ENCODE peak calls at places on chromosomes 7 and 10, in ten cellular contexts. One of them, this sample, is unnamed.

GRCh38 chr10:120732067-120732466 is 119.1 kb upstream of the WDR11 start:
- DNase-seq in NCI-H2029: no peak
- DNase-seq in NCI-H226: no peak
- DNase-seq in hepatic stellate cell: no peak
- DNase-seq in DMS53: peak
- DNase-seq in psoas muscle: no peak
- DNase-seq in coronary artery: no peak
- DNase-seq in GM23248: peak
- DNase-seq in AG09319: no peak
- DNase-seq in CD8-positive, alpha-beta memory T cell: no peak
- DNase-seq in this sample: no peak

GRCh38 chr7:88775838-88776237 is 16.3 kb downstream of the ZNF804B start:
- DNase-seq in DMS53: peak
- DNase-seq in hepatic stellate cell: no peak
- DNase-seq in CD8-positive, alpha-beta memory T cell: no peak
- DNase-seq in AG09319: no peak
- DNase-seq in NCI-H226: no peak
- DNase-seq in GM23248: no peak
- DNase-seq in coronary artery: no peak
- DNase-seq in psoas muscle: no peak
- DNase-seq in NCI-H2029: no peak
- DNase-seq in this sample: no peak

GRCh38 chr10:77392851-77393250 is 244.8 kb downstream of the KCNMA1 start:
- DNase-seq in CD8-positive, alpha-beta memory T cell: no peak
- DNase-seq in NCI-H2029: peak
- DNase-seq in psoas muscle: no peak
- DNase-seq in AG09319: peak
- DNase-seq in DMS53: peak
- DNase-seq in coronary artery: no peak
- DNase-seq in GM23248: peak
- DNase-seq in NCI-H226: peak
- DNase-seq in hepatic stellate cell: peak
- DNase-seq in this sample: no peak

GRCh38 chr7:82445226-82445625 is 1.6 kb upstream of the CACNA2D1 start:
- DNase-seq in GM23248: no peak
- DNase-seq in hepatic stellate cell: no peak
- DNase-seq in CD8-positive, alpha-beta memory T cell: no peak
- DNase-seq in coronary artery: no peak
- DNase-seq in NCI-H226: no peak
- DNase-seq in psoas muscle: no peak
- DNase-seq in NCI-H2029: no peak
- DNase-seq in DMS53: no peak
- DNase-seq in AG09319: no peak
- DNase-seq in this sample: no peak

GRCh38 chr7:20783716-20784310 is 2.9 kb downstream of the SP8 start:
- DNase-seq in CD8-positive, alpha-beta memory T cell: no peak
- DNase-seq in AG09319: no peak
- DNase-seq in psoas muscle: no peak
- DNase-seq in DMS53: peak
- DNase-seq in coronary artery: no peak
- DNase-seq in hepatic stellate cell: no peak
- DNase-seq in NCI-H2029: no peak
- DNase-seq in GM23248: peak
- DNase-seq in NCI-H226: no peak
- DNase-seq in this sample: no peak

GRCh38 chr10:102919237-102919959 is 1.3 kb downstream of the CNNM2 start:
- DNase-seq in CD8-positive, alpha-beta memory T cell: no peak
- DNase-seq in psoas muscle: no peak
- DNase-seq in AG09319: no peak
- DNase-seq in hepatic stellate cell: no peak
- DNase-seq in DMS53: peak
- DNase-seq in GM23248: peak
- DNase-seq in coronary artery: peak
- DNase-seq in NCI-H226: no peak
- DNase-seq in NCI-H2029: no peak
- DNase-seq in this sample: no peak

GRCh38 chr10:119687192-119688032 is 36.2 kb downstream of the BAG3 start:
- DNase-seq in AG09319: no peak
- DNase-seq in DMS53: no peak
- DNase-seq in coronary artery: no peak
- DNase-seq in NCI-H2029: no peak
- DNase-seq in psoas muscle: no peak
- DNase-seq in NCI-H226: no peak
- DNase-seq in GM23248: no peak
- DNase-seq in CD8-positive, alpha-beta memory T cell: no peak
- DNase-seq in hepatic stellate cell: no peak
- DNase-seq in this sample: no peak

GRCh38 chr7:29619848-29620247 is 56.2 kb downstream of the PRR15 start:
- DNase-seq in psoas muscle: no peak
- DNase-seq in DMS53: no peak
- DNase-seq in AG09319: no peak
- DNase-seq in coronary artery: no peak
- DNase-seq in CD8-positive, alpha-beta memory T cell: no peak
- DNase-seq in NCI-H226: no peak
- DNase-seq in NCI-H2029: no peak
- DNase-seq in GM23248: no peak
- DNase-seq in hepatic stellate cell: no peak
- DNase-seq in this sample: no peak

GRCh38 chr10:80199828-80200227 is 5.5 kb downstream of the ANXA11 start:
- DNase-seq in DMS53: peak
- DNase-seq in GM23248: peak
- DNase-seq in coronary artery: peak
- DNase-seq in psoas muscle: no peak
- DNase-seq in NCI-H226: no peak
- DNase-seq in AG09319: peak
- DNase-seq in CD8-positive, alpha-beta memory T cell: no peak
- DNase-seq in NCI-H2029: no peak
- DNase-seq in hepatic stellate cell: peak
- DNase-seq in this sample: no peak

GRCh38 chr7:1314021-1314907 is 81.6 kb downstream of the UNCX start:
- DNase-seq in coronary artery: no peak
- DNase-seq in NCI-H2029: no peak
- DNase-seq in CD8-positive, alpha-beta memory T cell: no peak
- DNase-seq in GM23248: no peak
- DNase-seq in hepatic stellate cell: no peak
- DNase-seq in DMS53: no peak
- DNase-seq in NCI-H226: no peak
- DNase-seq in psoas muscle: peak
- DNase-seq in AG09319: no peak
- DNase-seq in this sample: no peak

GRCh38 chr7:30466266-30466665 is 12.3 kb downstream of the NOD1 start:
- DNase-seq in NCI-H2029: no peak
- DNase-seq in coronary artery: no peak
- DNase-seq in DMS53: no peak
- DNase-seq in AG09319: no peak
- DNase-seq in CD8-positive, alpha-beta memory T cell: no peak
- DNase-seq in GM23248: peak
- DNase-seq in NCI-H226: no peak
- DNase-seq in hepatic stellate cell: no peak
- DNase-seq in psoas muscle: no peak
- DNase-seq in this sample: no peak

GRCh38 chr7:86991844-86992243 is 67.6 kb downstream of the ELAPOR2 start:
- DNase-seq in psoas muscle: no peak
- DNase-seq in DMS53: no peak
- DNase-seq in AG09319: no peak
- DNase-seq in coronary artery: no peak
- DNase-seq in NCI-H226: no peak
- DNase-seq in hepatic stellate cell: peak
- DNase-seq in NCI-H2029: peak
- DNase-seq in CD8-positive, alpha-beta memory T cell: no peak
- DNase-seq in GM23248: no peak
- DNase-seq in this sample: no peak

GRCh38 chr10:43286076-43286805 is 19.4 kb upstream of the RASGEF1A start:
- DNase-seq in NCI-H226: no peak
- DNase-seq in AG09319: no peak
- DNase-seq in coronary artery: no peak
- DNase-seq in DMS53: no peak
- DNase-seq in hepatic stellate cell: no peak
- DNase-seq in NCI-H2029: no peak
- DNase-seq in CD8-positive, alpha-beta memory T cell: no peak
- DNase-seq in GM23248: no peak
- DNase-seq in psoas muscle: no peak
- DNase-seq in this sample: no peak

GRCh38 chr7:74212661-74213060 is 2.9 kb downstream of the LAT2 start:
- DNase-seq in coronary artery: no peak
- DNase-seq in psoas muscle: no peak
- DNase-seq in DMS53: no peak
- DNase-seq in NCI-H226: no peak
- DNase-seq in CD8-positive, alpha-beta memory T cell: no peak
- DNase-seq in NCI-H2029: no peak
- DNase-seq in AG09319: no peak
- DNase-seq in hepatic stellate cell: no peak
- DNase-seq in GM23248: no peak
- DNase-seq in this sample: no peak

GRCh38 chr7:130695840-130696239 is 9.5 kb upstream of the TSGA13 start:
- DNase-seq in CD8-positive, alpha-beta memory T cell: no peak
- DNase-seq in NCI-H2029: no peak
- DNase-seq in hepatic stellate cell: peak
- DNase-seq in psoas muscle: no peak
- DNase-seq in DMS53: peak
- DNase-seq in GM23248: peak
- DNase-seq in NCI-H226: no peak
- DNase-seq in coronary artery: no peak
- DNase-seq in AG09319: peak
- DNase-seq in this sample: no peak

GRCh38 chr7:127632276-127632910 is 14.5 kb upstream of the PAX4 start:
- DNase-seq in NCI-H226: peak
- DNase-seq in GM23248: peak
- DNase-seq in hepatic stellate cell: peak
- DNase-seq in NCI-H2029: no peak
- DNase-seq in AG09319: peak
- DNase-seq in CD8-positive, alpha-beta memory T cell: no peak
- DNase-seq in DMS53: no peak
- DNase-seq in psoas muscle: no peak
- DNase-seq in coronary artery: no peak
- DNase-seq in this sample: no peak

GRCh38 chr7:103065666-103066065 is 8.9 kb downstream of the FBXL13 start:
- DNase-seq in NCI-H226: peak
- DNase-seq in coronary artery: no peak
- DNase-seq in CD8-positive, alpha-beta memory T cell: peak
- DNase-seq in NCI-H2029: no peak
- DNase-seq in DMS53: peak
- DNase-seq in hepatic stellate cell: peak
- DNase-seq in AG09319: no peak
- DNase-seq in GM23248: peak
- DNase-seq in psoas muscle: no peak
- DNase-seq in this sample: no peak

GRCh38 chr7:124785994-124786393 is 20.4 kb upstream of the GPR37 start:
- DNase-seq in NCI-H226: no peak
- DNase-seq in psoas muscle: no peak
- DNase-seq in coronary artery: no peak
- DNase-seq in AG09319: no peak
- DNase-seq in hepatic stellate cell: no peak
- DNase-seq in NCI-H2029: no peak
- DNase-seq in CD8-positive, alpha-beta memory T cell: no peak
- DNase-seq in GM23248: no peak
- DNase-seq in DMS53: no peak
- DNase-seq in this sample: no peak

GRCh38 chr7:116697761-116698160 is 25.8 kb downstream of the MET start:
- DNase-seq in AG09319: no peak
- DNase-seq in CD8-positive, alpha-beta memory T cell: no peak
- DNase-seq in NCI-H2029: no peak
- DNase-seq in coronary artery: no peak
- DNase-seq in hepatic stellate cell: no peak
- DNase-seq in DMS53: no peak
- DNase-seq in psoas muscle: no peak
- DNase-seq in GM23248: no peak
- DNase-seq in NCI-H226: no peak
- DNase-seq in this sample: no peak

GRCh38 chr10:817371-817770 is 114.1 kb downstream of the LARP4B start:
- DNase-seq in psoas muscle: no peak
- DNase-seq in coronary artery: no peak
- DNase-seq in hepatic stellate cell: no peak
- DNase-seq in CD8-positive, alpha-beta memory T cell: no peak
- DNase-seq in AG09319: no peak
- DNase-seq in NCI-H226: no peak
- DNase-seq in GM23248: no peak
- DNase-seq in NCI-H2029: no peak
- DNase-seq in DMS53: no peak
- DNase-seq in this sample: no peak

GRCh38 chr7:159024280-159024951 is 120.3 kb downstream of the VIPR2 start:
- DNase-seq in NCI-H226: no peak
- DNase-seq in CD8-positive, alpha-beta memory T cell: no peak
- DNase-seq in coronary artery: peak
- DNase-seq in NCI-H2029: no peak
- DNase-seq in psoas muscle: peak
- DNase-seq in AG09319: no peak
- DNase-seq in DMS53: no peak
- DNase-seq in hepatic stellate cell: no peak
- DNase-seq in GM23248: no peak
- DNase-seq in this sample: no peak

GRCh38 chr10:6035101-6035834 is 26.9 kb downstream of the IL2RA start:
- DNase-seq in psoas muscle: no peak
- DNase-seq in coronary artery: no peak
- DNase-seq in hepatic stellate cell: no peak
- DNase-seq in CD8-positive, alpha-beta memory T cell: no peak
- DNase-seq in GM23248: no peak
- DNase-seq in DMS53: no peak
- DNase-seq in NCI-H2029: no peak
- DNase-seq in NCI-H226: no peak
- DNase-seq in AG09319: no peak
- DNase-seq in this sample: no peak

GRCh38 chr10:62907470-62908212 is 91.5 kb upstream of the EGR2 start:
- DNase-seq in NCI-H2029: no peak
- DNase-seq in psoas muscle: no peak
- DNase-seq in hepatic stellate cell: no peak
- DNase-seq in AG09319: no peak
- DNase-seq in coronary artery: no peak
- DNase-seq in NCI-H226: no peak
- DNase-seq in DMS53: peak
- DNase-seq in GM23248: no peak
- DNase-seq in CD8-positive, alpha-beta memory T cell: no peak
- DNase-seq in this sample: no peak

GRCh38 chr10:64760371-64760770 is 1239.2 kb downstream of the REEP3 start:
- DNase-seq in psoas muscle: no peak
- DNase-seq in NCI-H226: no peak
- DNase-seq in NCI-H2029: no peak
- DNase-seq in CD8-positive, alpha-beta memory T cell: no peak
- DNase-seq in DMS53: peak
- DNase-seq in coronary artery: no peak
- DNase-seq in hepatic stellate cell: no peak
- DNase-seq in AG09319: no peak
- DNase-seq in GM23248: peak
- DNase-seq in this sample: no peak

GRCh38 chr10:123945506-123945905 is 53.9 kb upstream of the CPXM2 start:
- DNase-seq in coronary artery: no peak
- DNase-seq in DMS53: peak
- DNase-seq in AG09319: no peak
- DNase-seq in GM23248: peak
- DNase-seq in CD8-positive, alpha-beta memory T cell: no peak
- DNase-seq in psoas muscle: no peak
- DNase-seq in NCI-H226: no peak
- DNase-seq in NCI-H2029: peak
- DNase-seq in hepatic stellate cell: no peak
- DNase-seq in this sample: no peak

GRCh38 chr10:50622497-50623298 is 1.1 kb downstream of the SGMS1 start:
- DNase-seq in psoas muscle: peak
- DNase-seq in hepatic stellate cell: peak
- DNase-seq in NCI-H226: peak
- DNase-seq in coronary artery: peak
- DNase-seq in DMS53: peak
- DNase-seq in AG09319: no peak
- DNase-seq in NCI-H2029: no peak
- DNase-seq in CD8-positive, alpha-beta memory T cell: peak
- DNase-seq in GM23248: peak
- DNase-seq in this sample: no peak

GRCh38 chr10:45061982-45062381 is 61.3 kb downstream of the ZNF22 start:
- DNase-seq in NCI-H226: no peak
- DNase-seq in CD8-positive, alpha-beta memory T cell: no peak
- DNase-seq in DMS53: no peak
- DNase-seq in coronary artery: no peak
- DNase-seq in GM23248: no peak
- DNase-seq in psoas muscle: no peak
- DNase-seq in hepatic stellate cell: no peak
- DNase-seq in AG09319: no peak
- DNase-seq in NCI-H2029: no peak
- DNase-seq in this sample: no peak

GRCh38 chr7:110534241-110534931 is 556.5 kb upstream of the LRRN3 start:
- DNase-seq in hepatic stellate cell: no peak
- DNase-seq in DMS53: peak
- DNase-seq in NCI-H2029: no peak
- DNase-seq in psoas muscle: no peak
- DNase-seq in NCI-H226: peak
- DNase-seq in CD8-positive, alpha-beta memory T cell: no peak
- DNase-seq in GM23248: peak
- DNase-seq in coronary artery: no peak
- DNase-seq in AG09319: no peak
- DNase-seq in this sample: peak